ENCODE peak calls at places on chromosome 13, in six cellular contexts. One of them, this sample, is unnamed.

GRCh38 chr13:102651392-102651791 is 43.5 kb downstream of the METTL21C start:
- DNase-seq in GM12878: no peak
- DNase-seq in HepG2: no peak
- DNase-seq in endothelial cell of umbilical vein: peak
- DNase-seq in NB4: no peak
- DNase-seq in K562: no peak
- DNase-seq in this sample: no peak

GRCh38 chr13:82647540-82647939 is 1234.7 kb downstream of the SLITRK1 start:
- DNase-seq in GM12878: no peak
- DNase-seq in HepG2: no peak
- DNase-seq in endothelial cell of umbilical vein: no peak
- DNase-seq in NB4: no peak
- DNase-seq in K562: no peak
- DNase-seq in this sample: no peak

GRCh38 chr13:40109324-40109958 is 454.0 kb downstream of the COG6 start:
- DNase-seq in GM12878: no peak
- DNase-seq in HepG2: no peak
- DNase-seq in endothelial cell of umbilical vein: no peak
- DNase-seq in NB4: peak
- DNase-seq in K562: no peak
- DNase-seq in this sample: peak

GRCh38 chr13:91482427-91482826 is 84.0 kb downstream of the GPC5 start:
- DNase-seq in GM12878: no peak
- DNase-seq in HepG2: no peak
- DNase-seq in endothelial cell of umbilical vein: no peak
- DNase-seq in NB4: peak
- DNase-seq in K562: no peak
- DNase-seq in this sample: no peak

GRCh38 chr13:103349664-103350063 is 283.4 kb upstream of the SLC10A2 start:
- DNase-seq in GM12878: no peak
- DNase-seq in HepG2: no peak
- DNase-seq in endothelial cell of umbilical vein: no peak
- DNase-seq in NB4: no peak
- DNase-seq in K562: no peak
- DNase-seq in this sample: no peak

GRCh38 chr13:112326821-112327370 is 49.3 kb upstream of the SPACA7 start:
- DNase-seq in GM12878: no peak
- DNase-seq in HepG2: no peak
- DNase-seq in endothelial cell of umbilical vein: no peak
- DNase-seq in NB4: no peak
- DNase-seq in K562: no peak
- DNase-seq in this sample: no peak

GRCh38 chr13:73162912-73163911 is 104.4 kb downstream of the KLF5 start:
- DNase-seq in GM12878: no peak
- DNase-seq in HepG2: peak
- DNase-seq in endothelial cell of umbilical vein: no peak
- DNase-seq in NB4: no peak
- DNase-seq in K562: no peak
- DNase-seq in this sample: peak

GRCh38 chr13:32902898-32903297 is 113.3 kb upstream of the KL start:
- DNase-seq in GM12878: no peak
- DNase-seq in HepG2: no peak
- DNase-seq in endothelial cell of umbilical vein: no peak
- DNase-seq in NB4: no peak
- DNase-seq in K562: peak
- DNase-seq in this sample: no peak

GRCh38 chr13:47112205-47112896 is 215.5 kb upstream of the HTR2A start:
- DNase-seq in GM12878: no peak
- DNase-seq in HepG2: no peak
- DNase-seq in endothelial cell of umbilical vein: no peak
- DNase-seq in NB4: no peak
- DNase-seq in K562: peak
- DNase-seq in this sample: no peak

GRCh38 chr13:98307392-98307743 is 130.3 kb upstream of the RNF113B start:
- DNase-seq in GM12878: no peak
- DNase-seq in HepG2: no peak
- DNase-seq in endothelial cell of umbilical vein: peak
- DNase-seq in NB4: no peak
- DNase-seq in K562: no peak
- DNase-seq in this sample: no peak

GRCh38 chr13:72221276-72221962 is 354.4 kb upstream of the DACH1 start:
- DNase-seq in GM12878: no peak
- DNase-seq in HepG2: peak
- DNase-seq in endothelial cell of umbilical vein: peak
- DNase-seq in NB4: peak
- DNase-seq in K562: peak
- DNase-seq in this sample: peak

GRCh38 chr13:39483326-39483725 is 119.7 kb downstream of the LHFPL6 start:
- DNase-seq in GM12878: no peak
- DNase-seq in HepG2: no peak
- DNase-seq in endothelial cell of umbilical vein: no peak
- DNase-seq in NB4: no peak
- DNase-seq in K562: no peak
- DNase-seq in this sample: no peak

GRCh38 chr13:111409413-111409812 is 89.0 kb downstream of the TEX29 start:
- DNase-seq in GM12878: no peak
- DNase-seq in HepG2: no peak
- DNase-seq in endothelial cell of umbilical vein: no peak
- DNase-seq in NB4: no peak
- DNase-seq in K562: no peak
- DNase-seq in this sample: no peak

GRCh38 chr13:20359335-20359734 is 127.2 kb upstream of the GJB6 start:
- DNase-seq in GM12878: no peak
- DNase-seq in HepG2: peak
- DNase-seq in endothelial cell of umbilical vein: no peak
- DNase-seq in NB4: peak
- DNase-seq in K562: peak
- DNase-seq in this sample: peak

GRCh38 chr13:26513931-26514330 is 43.6 kb upstream of the WASF3 start:
- DNase-seq in GM12878: no peak
- DNase-seq in HepG2: no peak
- DNase-seq in endothelial cell of umbilical vein: no peak
- DNase-seq in NB4: no peak
- DNase-seq in K562: no peak
- DNase-seq in this sample: no peak

GRCh38 chr13:26518433-26519084 is 38.9 kb upstream of the WASF3 start:
- DNase-seq in GM12878: no peak
- DNase-seq in HepG2: no peak
- DNase-seq in endothelial cell of umbilical vein: no peak
- DNase-seq in NB4: no peak
- DNase-seq in K562: no peak
- DNase-seq in this sample: no peak

GRCh38 chr13:26517931-26518330 is 39.6 kb upstream of the WASF3 start:
- DNase-seq in GM12878: no peak
- DNase-seq in HepG2: no peak
- DNase-seq in endothelial cell of umbilical vein: no peak
- DNase-seq in NB4: no peak
- DNase-seq in K562: no peak
- DNase-seq in this sample: no peak

GRCh38 chr13:26515721-26516120 is 41.8 kb upstream of the WASF3 start:
- DNase-seq in GM12878: no peak
- DNase-seq in HepG2: no peak
- DNase-seq in endothelial cell of umbilical vein: no peak
- DNase-seq in NB4: no peak
- DNase-seq in K562: no peak
- DNase-seq in this sample: no peak
- TF ChIP-seq MYC in GM12878: no peak
- TF ChIP-seq MYC in HepG2: no peak
- TF ChIP-seq MYC in endothelial cell of umbilical vein: no peak
- TF ChIP-seq MYC in NB4: no peak
- TF ChIP-seq MYC in K562: no peak
- TF ChIP-seq MYC in this sample: no peak

GRCh38 chr13:80778302-80778701 is 437.4 kb upstream of the SPRY2 start:
- DNase-seq in GM12878: no peak
- DNase-seq in HepG2: no peak
- DNase-seq in endothelial cell of umbilical vein: no peak
- DNase-seq in NB4: no peak
- DNase-seq in K562: no peak
- DNase-seq in this sample: no peak
- TF ChIP-seq MYC in GM12878: no peak
- TF ChIP-seq MYC in HepG2: no peak
- TF ChIP-seq MYC in endothelial cell of umbilical vein: no peak
- TF ChIP-seq MYC in NB4: no peak
- TF ChIP-seq MYC in K562: no peak
- TF ChIP-seq MYC in this sample: no peak

DNA sequence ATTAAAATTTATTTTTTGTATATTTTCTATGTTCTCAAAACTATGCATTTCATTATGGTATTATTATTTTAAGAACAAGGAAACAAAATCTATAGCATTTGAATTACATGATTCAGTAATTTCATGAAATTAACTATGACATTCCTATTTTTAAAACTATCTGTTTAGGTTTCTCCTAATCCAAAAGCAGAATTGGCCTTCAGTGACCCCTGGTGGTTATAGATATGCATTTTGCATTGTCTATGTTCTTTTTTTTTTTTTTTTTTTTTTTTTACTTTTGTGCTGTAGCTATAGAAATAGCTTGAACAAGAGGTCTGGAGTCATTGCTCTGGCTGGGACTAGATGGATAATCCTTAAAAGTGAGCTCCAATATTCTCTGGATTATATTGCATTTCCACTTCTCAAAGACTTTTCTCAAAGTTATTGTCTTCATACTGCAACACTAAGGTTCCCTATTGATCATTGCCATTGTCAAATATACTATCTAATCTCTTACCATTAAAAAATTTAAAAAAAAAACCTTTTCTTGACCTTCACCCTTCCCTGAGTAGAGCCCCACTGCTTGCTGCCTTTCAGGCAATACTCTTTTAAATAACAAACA is 15.9 kb upstream of the DNAJC3 start:
- DNase-seq in GM12878: no peak
- DNase-seq in HepG2: peak
- DNase-seq in endothelial cell of umbilical vein: peak
- DNase-seq in NB4: peak
- DNase-seq in K562: peak
- DNase-seq in this sample: peak
- TF ChIP-seq MYC in GM12878: no peak
- TF ChIP-seq MYC in HepG2: no peak
- TF ChIP-seq MYC in endothelial cell of umbilical vein: no peak
- TF ChIP-seq MYC in NB4: no peak
- TF ChIP-seq MYC in K562: no peak
- TF ChIP-seq MYC in this sample: no peak

GRCh38 chr13:30113983-30114491 is 193.3 kb downstream of the KATNAL1 start:
- DNase-seq in GM12878: no peak
- DNase-seq in HepG2: peak
- DNase-seq in endothelial cell of umbilical vein: no peak
- DNase-seq in NB4: no peak
- DNase-seq in K562: peak
- DNase-seq in this sample: no peak

GRCh38 chr13:30112602-30113435 is 194.5 kb downstream of the KATNAL1 start:
- DNase-seq in GM12878: no peak
- DNase-seq in HepG2: peak
- DNase-seq in endothelial cell of umbilical vein: peak
- DNase-seq in NB4: peak
- DNase-seq in K562: peak
- DNase-seq in this sample: peak

GRCh38 chr13:30114586-30115256 is 192.6 kb downstream of the KATNAL1 start:
- DNase-seq in GM12878: no peak
- DNase-seq in HepG2: peak
- DNase-seq in endothelial cell of umbilical vein: peak
- DNase-seq in NB4: peak
- DNase-seq in K562: peak
- DNase-seq in this sample: peak

GRCh38 chr13:30115257-30115600 is 192.1 kb downstream of the KATNAL1 start:
- DNase-seq in GM12878: no peak
- DNase-seq in HepG2: no peak
- DNase-seq in endothelial cell of umbilical vein: no peak
- DNase-seq in NB4: no peak
- DNase-seq in K562: no peak
- DNase-seq in this sample: no peak

DNA sequence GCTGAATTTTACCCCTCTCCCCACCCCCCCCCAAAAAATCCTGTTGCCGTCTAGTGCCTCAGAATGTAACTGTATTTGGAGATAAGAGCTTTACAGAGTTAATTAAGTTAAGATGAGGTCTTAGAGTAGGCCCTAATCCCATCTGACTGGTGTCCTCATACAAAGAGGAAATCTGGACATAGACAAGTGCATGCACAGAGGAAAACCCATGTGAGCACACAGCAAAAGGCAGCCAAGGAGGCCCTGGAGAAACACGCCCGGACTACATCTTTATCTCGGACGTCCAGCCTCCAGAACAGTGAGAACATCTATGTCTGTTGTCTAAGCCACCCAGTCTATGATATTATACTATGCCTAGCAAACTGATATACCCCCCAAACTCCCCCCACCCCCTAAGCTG is 193.8 kb downstream of the KATNAL1 start:
- DNase-seq in GM12878: no peak
- DNase-seq in HepG2: no peak
- DNase-seq in endothelial cell of umbilical vein: no peak
- DNase-seq in NB4: no peak
- DNase-seq in K562: peak
- DNase-seq in this sample: no peak
- TF ChIP-seq MYC in GM12878: no peak
- TF ChIP-seq MYC in HepG2: no peak
- TF ChIP-seq MYC in endothelial cell of umbilical vein: no peak
- TF ChIP-seq MYC in NB4: no peak
- TF ChIP-seq MYC in K562: no peak
- TF ChIP-seq MYC in this sample: no peak

DNA sequence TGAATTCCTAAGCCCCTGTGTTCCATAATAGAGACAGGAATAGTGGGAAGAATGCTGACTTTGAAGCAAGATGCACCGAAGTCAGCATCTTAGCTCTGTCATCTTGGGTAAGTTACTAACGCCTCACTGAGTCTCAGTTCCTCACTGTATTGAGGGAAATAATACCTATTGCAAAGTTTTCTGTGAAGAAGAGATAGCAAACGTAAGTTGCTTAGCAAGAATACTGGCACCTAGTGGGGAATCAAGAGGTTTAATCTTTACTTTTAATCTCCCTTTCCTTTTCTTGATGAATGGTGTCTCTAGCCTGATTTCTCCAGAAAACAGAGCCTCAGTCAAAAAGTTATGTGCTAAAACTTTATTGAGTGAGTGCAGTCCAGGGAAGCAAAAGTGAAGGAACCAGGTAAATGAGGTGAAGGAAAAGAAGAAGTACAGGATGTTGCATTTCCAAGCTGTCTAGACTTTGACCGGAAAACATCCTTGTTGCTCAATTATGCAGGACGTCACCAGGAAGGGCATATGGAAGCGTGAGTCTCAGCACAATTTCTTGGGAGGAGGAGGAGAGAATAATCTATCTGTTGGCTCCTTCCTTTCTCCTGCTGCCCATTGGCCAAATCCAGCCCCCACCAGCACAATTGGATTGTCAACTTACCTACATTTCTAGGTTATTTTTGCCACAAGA is 210.0 kb downstream of the B3GLCT start:
- DNase-seq in GM12878: no peak
- DNase-seq in HepG2: no peak
- DNase-seq in endothelial cell of umbilical vein: no peak
- DNase-seq in NB4: no peak
- DNase-seq in K562: no peak
- DNase-seq in this sample: no peak
- TF ChIP-seq MYC in GM12878: no peak
- TF ChIP-seq MYC in HepG2: no peak
- TF ChIP-seq MYC in endothelial cell of umbilical vein: no peak
- TF ChIP-seq MYC in NB4: no peak
- TF ChIP-seq MYC in K562: no peak
- TF ChIP-seq MYC in this sample: no peak

DNA sequence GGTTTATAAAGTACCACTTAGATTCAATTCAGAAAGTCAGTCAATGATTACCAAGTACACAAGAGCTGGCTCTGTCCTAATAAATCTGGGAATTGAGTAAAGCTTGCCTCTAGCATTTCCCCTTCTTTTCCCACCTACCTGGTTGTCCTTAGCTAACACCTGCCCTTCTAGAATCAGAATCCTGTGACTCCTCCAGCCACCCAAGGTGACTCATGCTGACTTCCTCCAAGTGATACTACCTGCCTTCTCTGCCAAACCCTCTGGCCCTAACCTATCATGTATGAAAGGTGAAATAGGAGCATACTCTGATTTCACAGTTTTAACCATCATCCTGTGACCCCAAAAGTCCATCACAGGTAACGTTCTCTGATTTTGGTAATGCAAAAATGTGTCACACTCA is 151.2 kb downstream of the DIAPH3 start:
- DNase-seq in GM12878: no peak
- DNase-seq in HepG2: no peak
- DNase-seq in endothelial cell of umbilical vein: no peak
- DNase-seq in NB4: no peak
- DNase-seq in K562: no peak
- DNase-seq in this sample: no peak
- TF ChIP-seq MYC in GM12878: no peak
- TF ChIP-seq MYC in HepG2: no peak
- TF ChIP-seq MYC in endothelial cell of umbilical vein: no peak
- TF ChIP-seq MYC in NB4: no peak
- TF ChIP-seq MYC in K562: no peak
- TF ChIP-seq MYC in this sample: no peak